ENCODE peak calls at places on chromosomes 4 and X, in eight cellular contexts. R, E, Y, Z, N, T, P and U are unnamed samples.

GRCh38 chrX:27380163-27380845 is 82.8 kb downstream of the PPP4R3C start:
- DNase-seq in R (no peak), E (no peak), Y (no peak), Z (no peak), N (no peak), T (no peak), P (no peak), U (no peak)

GRCh38 chr4:145936142-145937020 is 2.2 kb downstream of the ZNF827 start:
- DNase-seq in R (peak), E (peak), Y (peak), Z (no peak), N (peak), T (peak), P (peak), U (peak)

GRCh38 chr4:137967480-137968190 is 274.5 kb downstream of the SLC7A11 start:
- DNase-seq in R (peak), E (no peak), Y (no peak), Z (peak), N (peak), T (peak), P (no peak), U (no peak)

GRCh38 chr4:54897590-54897989 is 227.8 kb downstream of the KDR start:
- DNase-seq in R (peak), E (no peak), Y (peak), Z (no peak), N (no peak), T (peak), P (no peak), U (no peak)

GRCh38 chr4:156954598-156954997 is 17.0 kb downstream of the PDGFC start:
- DNase-seq in R (peak), E (no peak), Y (no peak), Z (no peak), N (peak), T (no peak), P (no peak), U (no peak)

GRCh38 chr4:2832981-2833670 is 10.5 kb upstream of the ADD1 start:
- DNase-seq in R (no peak), E (no peak), Y (no peak), Z (no peak), N (no peak), T (no peak), P (no peak), U (no peak)

GRCh38 chr4:80243274-80244018 is 23.0 kb upstream of the FGF5 start:
- DNase-seq in R (no peak), E (no peak), Y (no peak), Z (no peak), N (no peak), T (no peak), P (no peak), U (no peak)

GRCh38 chrX:16451331-16451730 is 198.6 kb upstream of the S100G start:
- DNase-seq in R (peak), E (no peak), Y (peak), Z (no peak), N (peak), T (no peak), P (no peak), U (no peak)

GRCh38 chr4:81377231-81377630 is 94.5 kb downstream of the RASGEF1B start:
- DNase-seq in R (no peak), E (peak), Y (no peak), Z (no peak), N (no peak), T (no peak), P (no peak), U (no peak)

GRCh38 chrX:48676893-48677270 is 6.7 kb upstream of the WAS start:
- DNase-seq in R (no peak), E (no peak), Y (no peak), Z (no peak), N (no peak), T (no peak), P (peak), U (no peak)

GRCh38 chr4:98905834-98906233 is 23.1 kb downstream of the EIF4E start:
- DNase-seq in R (peak), E (no peak), Y (peak), Z (no peak), N (no peak), T (no peak), P (no peak), U (no peak)

GRCh38 chr4:140330311-140330900 is 43.0 kb upstream of the SCOC start:
- DNase-seq in R (peak), E (no peak), Y (peak), Z (no peak), N (peak), T (no peak), P (peak), U (no peak)

GRCh38 chrX:126770179-126770578 is 49.4 kb upstream of the PRR32 start:
- DNase-seq in R (no peak), E (no peak), Y (no peak), Z (no peak), N (peak), T (no peak), P (peak), U (no peak)

GRCh38 chrX:11437642-11438379 is 144.6 kb downstream of the AMELX start:
- DNase-seq in R (peak), E (no peak), Y (peak), Z (no peak), N (peak), T (peak), P (peak), U (no peak)

GRCh38 chr4:55768291-55768690 is 51.3 kb upstream of the EXOC1L start:
- DNase-seq in R (peak), E (no peak), Y (peak), Z (peak), N (peak), T (peak), P (no peak), U (no peak)

GRCh38 chr4:77332696-77333270 is 175.8 kb downstream of the CCNG2 start:
- DNase-seq in R (no peak), E (no peak), Y (no peak), Z (no peak), N (peak), T (no peak), P (no peak), U (no peak)

GRCh38 chr4:649751-650310 is 24.2 kb downstream of the ATP5ME start:
- DNase-seq in R (no peak), E (no peak), Y (no peak), Z (no peak), N (no peak), T (no peak), P (no peak), U (no peak)

GRCh38 chr4:185470503-185471195 is 884 bp downstream of the CCDC110 start:
- DNase-seq in R (peak), E (peak), Y (peak), Z (no peak), N (peak), T (peak), P (peak), U (no peak)

GRCh38 chrX:133838761-133839676 is 146.4 kb downstream of the GPC3 start:
- DNase-seq in R (peak), E (no peak), Y (peak), Z (no peak), N (peak), T (no peak), P (peak), U (no peak)

GRCh38 chrX:53684415-53685192 is 1.9 kb downstream of the HUWE1 start:
- DNase-seq in R (no peak), E (no peak), Y (no peak), Z (no peak), N (no peak), T (no peak), P (no peak), U (no peak)

GRCh38 chr4:38071801-38072567 is 111.8 kb downstream of the PTTG2 start:
- DNase-seq in R (peak), E (no peak), Y (peak), Z (no peak), N (peak), T (no peak), P (peak), U (no peak)

GRCh38 chr4:42412251-42412650 is 15.0 kb downstream of the SHISA3 start:
- DNase-seq in R (peak), E (no peak), Y (peak), Z (no peak), N (peak), T (peak), P (no peak), U (no peak)

GRCh38 chr4:130080872-130081451 is 985.0 kb downstream of the C4orf33 start:
- DNase-seq in R (no peak), E (no peak), Y (no peak), Z (no peak), N (no peak), T (no peak), P (no peak), U (no peak)

GRCh38 chr4:167129146-167129545 is 105.1 kb downstream of the SPOCK3 start:
- DNase-seq in R (no peak), E (no peak), Y (no peak), Z (no peak), N (no peak), T (no peak), P (no peak), U (no peak)

GRCh38 chr4:53889335-53890084 is 174.9 kb downstream of the CHIC2 start:
- DNase-seq in R (peak), E (no peak), Y (peak), Z (no peak), N (peak), T (no peak), P (no peak), U (no peak)

GRCh38 chr4:154618708-154619315 is 6.4 kb upstream of the FGG start:
- DNase-seq in R (peak), E (peak), Y (peak), Z (no peak), N (peak), T (peak), P (peak), U (peak)

GRCh38 chr4:86033171-86033570 is 326.7 kb downstream of the MAPK10 start:
- DNase-seq in R (peak), E (peak), Y (peak), Z (no peak), N (peak), T (peak), P (no peak), U (no peak)

GRCh38 chrX:3532571-3532970 is 180.9 kb downstream of the PRKX start:
- DNase-seq in R (no peak), E (no peak), Y (no peak), Z (no peak), N (no peak), T (no peak), P (no peak), U (no peak)

GRCh38 chr4:11635336-11635735 is 206.6 kb upstream of the HS3ST1 start:
- DNase-seq in R (peak), E (no peak), Y (peak), Z (peak), N (peak), T (peak), P (no peak), U (no peak)

GRCh38 chr4:1740021-1740545 is 18.8 kb downstream of the TACC3 start:
- DNase-seq in R (no peak), E (no peak), Y (no peak), Z (no peak), N (no peak), T (no peak), P (no peak), U (no peak)

GRCh38 chrX:69146739-69147138 is 18.5 kb downstream of the PJA1 start:
- DNase-seq in R (no peak), E (no peak), Y (no peak), Z (no peak), N (no peak), T (no peak), P (no peak), U (no peak)

GRCh38 chr4:52646096-52646495 is 13.0 kb downstream of the USP46 start:
- DNase-seq in R (no peak), E (no peak), Y (no peak), Z (no peak), N (no peak), T (no peak), P (no peak), U (no peak)

GRCh38 chrX:38961936-38962335 is 160.7 kb downstream of the MID1IP1 start:
- DNase-seq in R (no peak), E (no peak), Y (no peak), Z (no peak), N (no peak), T (no peak), P (no peak), U (no peak)

GRCh38 chrX:3638280-3638873 is 75.1 kb downstream of the PRKX start:
- DNase-seq in R (peak), E (peak), Y (peak), Z (no peak), N (peak), T (peak), P (peak), U (no peak)

GRCh38 chr4:123043013-123043412 is 120.6 kb upstream of the NUDT6 start:
- DNase-seq in R (no peak), E (no peak), Y (peak), Z (no peak), N (no peak), T (no peak), P (no peak), U (no peak)

GRCh38 chrX:13688384-13688771 is 550 bp upstream of the RAB9A start:
- DNase-seq in R (no peak), E (no peak), Y (no peak), Z (no peak), N (no peak), T (no peak), P (no peak), U (no peak)

GRCh38 chrX:72381439-72382198 is 75.9 kb upstream of the CITED1 start:
- DNase-seq in R (no peak), E (no peak), Y (no peak), Z (no peak), N (peak), T (no peak), P (no peak), U (no peak)

GRCh38 chr4:60724623-60725022 is 475.5 kb upstream of the ADGRL3 start:
- DNase-seq in R (peak), E (no peak), Y (peak), Z (no peak), N (peak), T (peak), P (no peak), U (no peak)

GRCh38 chr4:20528508-20528907 is 171.8 kb upstream of the PACRGL start:
- DNase-seq in R (peak), E (no peak), Y (no peak), Z (no peak), N (peak), T (no peak), P (no peak), U (no peak)

GRCh38 chrX:115679460-115679859 is 118.5 kb downstream of the PLS3 start:
- DNase-seq in R (peak), E (no peak), Y (peak), Z (no peak), N (peak), T (peak), P (no peak), U (no peak)
- TF ChIP-seq CTCF in R (peak), E (no peak), Y (peak), Z (no peak), N (peak), T (peak), P (peak), U (no peak)

GRCh38 chr4:6984611-6985115 is 58.5 kb upstream of the TADA2B start:
- DNase-seq in R (no peak), E (no peak), Y (no peak), Z (no peak), N (no peak), T (no peak), P (no peak), U (no peak)
- H3K4me3 ChIP-seq in R (no peak), E (no peak), Y (no peak), Z (no peak), N (no peak), T (no peak), P (no peak), U (no peak)

GRCh38 chr4:39658756-39659155 is 20.1 kb upstream of the SMIM14 start:
- DNase-seq in R (peak), E (no peak), Y (peak), Z (no peak), N (peak), T (no peak), P (no peak), U (no peak)
- TF ChIP-seq CTCF in R (peak), E (no peak), Y (peak), Z (peak), N (peak), T (peak), P (no peak), U (peak)

GRCh38 chr4:87045659-87046058 is 110.8 kb downstream of the AFF1 start:
- DNase-seq in R (no peak), E (no peak), Y (no peak), Z (no peak), N (peak), T (no peak), P (no peak), U (no peak)

GRCh38 chr4:87042986-87043820 is 108.4 kb downstream of the AFF1 start:
- DNase-seq in R (no peak), E (no peak), Y (no peak), Z (no peak), N (no peak), T (no peak), P (no peak), U (no peak)

GRCh38 chr4:87044511-87045369 is 109.9 kb downstream of the AFF1 start:
- DNase-seq in R (no peak), E (no peak), Y (no peak), Z (no peak), N (no peak), T (no peak), P (no peak), U (no peak)

GRCh38 chr4:87047281-87047798 is 112.5 kb downstream of the AFF1 start:
- DNase-seq in R (no peak), E (no peak), Y (no peak), Z (no peak), N (no peak), T (no peak), P (no peak), U (no peak)

DNA sequence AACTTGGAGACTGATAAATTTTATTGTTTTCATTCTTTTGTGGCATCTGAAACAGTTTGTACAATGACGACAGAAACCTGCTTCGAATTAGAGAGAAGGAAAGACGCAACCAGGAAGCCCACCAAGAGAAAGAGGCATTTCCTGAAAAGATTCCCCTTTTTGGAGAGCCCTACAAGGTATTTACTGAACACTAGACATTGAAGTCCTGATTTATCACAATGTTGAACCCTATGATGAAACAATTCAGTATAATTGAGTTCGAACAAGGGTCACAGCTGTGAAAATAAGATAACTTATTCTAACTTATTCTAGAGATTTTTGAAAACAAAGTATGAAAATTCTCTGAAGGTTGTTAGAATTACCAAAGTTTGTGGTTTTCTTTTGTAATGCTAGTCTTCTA is 111.3 kb downstream of the AFF1 start:
- DNase-seq in R (peak), E (no peak), Y (peak), Z (no peak), N (peak), T (no peak), P (no peak), U (no peak)
- H3K4me3 ChIP-seq in R (no peak), E (no peak), Y (no peak), Z (no peak), N (no peak), T (no peak), P (no peak), U (no peak)

GRCh38 chrX:74523224-74523623 is 91.2 kb downstream of the RLIM start:
- DNase-seq in R (no peak), E (no peak), Y (peak), Z (no peak), N (peak), T (no peak), P (no peak), U (no peak)

GRCh38 chrX:74523870-74524735 is 90.3 kb downstream of the RLIM start:
- DNase-seq in R (peak), E (no peak), Y (no peak), Z (no peak), N (peak), T (no peak), P (no peak), U (no peak)

GRCh38 chrX:74520896-74521295 is 93.5 kb downstream of the RLIM start:
- DNase-seq in R (no peak), E (no peak), Y (no peak), Z (no peak), N (no peak), T (no peak), P (no peak), U (no peak)

GRCh38 chrX:74520291-74520690 is 94.1 kb downstream of the RLIM start:
- DNase-seq in R (no peak), E (no peak), Y (no peak), Z (no peak), N (no peak), T (no peak), P (no peak), U (no peak)

GRCh38 chrX:74521961-74522833 is 92.2 kb downstream of the RLIM start:
- DNase-seq in R (peak), E (no peak), Y (no peak), Z (no peak), N (peak), T (no peak), P (no peak), U (no peak)
- TF ChIP-seq CTCF in R (no peak), E (no peak), Y (no peak), Z (no peak), N (no peak), T (no peak), P (no peak), U (no peak)

GRCh38 chrX:40083979-40084359 is 13.8 kb downstream of the BCOR start:
- DNase-seq in R (no peak), E (no peak), Y (no peak), Z (no peak), N (no peak), T (no peak), P (no peak), U (no peak)

GRCh38 chrX:40085086-40085551 is 12.6 kb downstream of the BCOR start:
- DNase-seq in R (peak), E (peak), Y (peak), Z (no peak), N (peak), T (no peak), P (no peak), U (no peak)

GRCh38 chrX:40083120-40083978 is 14.4 kb downstream of the BCOR start:
- DNase-seq in R (no peak), E (peak), Y (no peak), Z (no peak), N (no peak), T (no peak), P (no peak), U (no peak)

GRCh38 chrX:40085714-40086113 is 12.0 kb downstream of the BCOR start:
- DNase-seq in R (no peak), E (peak), Y (no peak), Z (no peak), N (no peak), T (no peak), P (no peak), U (no peak)

DNA sequence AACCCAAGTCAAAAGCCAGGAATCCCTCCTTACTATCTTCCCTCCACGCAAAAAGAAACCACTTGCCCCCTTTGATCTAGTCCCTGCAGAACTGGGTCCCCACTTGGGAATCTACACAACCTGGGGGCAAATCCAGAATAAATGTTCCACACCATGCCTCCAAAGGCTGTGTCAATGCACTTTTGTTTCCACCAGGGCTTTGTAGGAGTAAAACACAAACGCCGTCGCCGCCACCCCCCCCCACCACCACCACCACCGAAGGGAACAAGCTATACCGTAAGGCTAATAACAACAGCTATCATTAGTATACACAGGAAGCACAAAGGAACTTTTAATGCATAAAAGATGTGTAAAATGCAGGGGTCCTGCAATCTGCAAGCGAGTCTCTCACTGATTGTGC is 13.3 kb downstream of the BCOR start:
- DNase-seq in R (no peak), E (no peak), Y (no peak), Z (no peak), N (no peak), T (no peak), P (no peak), U (no peak)
- H3K4me3 ChIP-seq in R (no peak), E (peak), Y (no peak), Z (no peak), N (no peak), T (no peak), P (no peak), U (no peak)

GRCh38 chrX:110412971-110413726 is 54.5 kb downstream of the RTL9 start:
- DNase-seq in R (peak), E (peak), Y (peak), Z (no peak), N (peak), T (peak), P (peak), U (no peak)
- TF ChIP-seq CTCF in R (peak), E (peak), Y (peak), Z (peak), N (peak), T (peak), P (peak), U (peak)